ENCODE peak calls at places on chromosome 4, in six cellular contexts. V is mammary epithelial cell, O is neural progenitor cell, S is HCT116, H is HepG2, I is GM23338. L is an unnamed sample.

GRCh38 chr4:128553665-128554515 is 255.6 kb upstream of the JADE1 start:
- DNase-seq in V (no peak), O (no peak), S (no peak), H (no peak), I (no peak), L (no peak)

GRCh38 chr4:153962311-153963039 is 173.6 kb upstream of the SFRP2 start:
- DNase-seq in V (no peak), O (no peak), S (no peak), H (no peak), I (no peak), L (no peak)

GRCh38 chr4:24278693-24279092 is 305.7 kb downstream of the DHX15 start:
- DNase-seq in V (no peak), O (no peak), S (no peak), H (no peak), I (no peak), L (no peak)

GRCh38 chr4:98261291-98262271 is at the start of gene RAP1GDS1:
- DNase-seq in V (peak; percentile 71), O (peak; percentile 39), S (peak; percentile 22), H (peak; percentile 50), I (peak; percentile 28), L (peak; percentile 90)

GRCh38 chr4:153154010-153154975 is 50.0 kb upstream of the TRIM2 start:
- DNase-seq in V (peak; percentile 47), O (no peak), S (no peak), H (no peak), I (no peak), L (peak; percentile 60)

GRCh38 chr4:137451150-137451850 is 81.0 kb downstream of the PCDH18 start:
- DNase-seq in V (no peak), O (no peak), S (no peak), H (no peak), I (peak; percentile 84), L (no peak)

GRCh38 chr4:133997440-133997839 is 204.1 kb downstream of the PABPC4L start:
- DNase-seq in V (no peak), O (no peak), S (no peak), H (no peak), I (no peak), L (peak; percentile 5)

GRCh38 chr4:4269326-4269725 is 20.6 kb downstream of the LYAR start:
- DNase-seq in V (no peak), O (no peak), S (no peak), H (no peak), I (no peak), L (no peak)

DNA sequence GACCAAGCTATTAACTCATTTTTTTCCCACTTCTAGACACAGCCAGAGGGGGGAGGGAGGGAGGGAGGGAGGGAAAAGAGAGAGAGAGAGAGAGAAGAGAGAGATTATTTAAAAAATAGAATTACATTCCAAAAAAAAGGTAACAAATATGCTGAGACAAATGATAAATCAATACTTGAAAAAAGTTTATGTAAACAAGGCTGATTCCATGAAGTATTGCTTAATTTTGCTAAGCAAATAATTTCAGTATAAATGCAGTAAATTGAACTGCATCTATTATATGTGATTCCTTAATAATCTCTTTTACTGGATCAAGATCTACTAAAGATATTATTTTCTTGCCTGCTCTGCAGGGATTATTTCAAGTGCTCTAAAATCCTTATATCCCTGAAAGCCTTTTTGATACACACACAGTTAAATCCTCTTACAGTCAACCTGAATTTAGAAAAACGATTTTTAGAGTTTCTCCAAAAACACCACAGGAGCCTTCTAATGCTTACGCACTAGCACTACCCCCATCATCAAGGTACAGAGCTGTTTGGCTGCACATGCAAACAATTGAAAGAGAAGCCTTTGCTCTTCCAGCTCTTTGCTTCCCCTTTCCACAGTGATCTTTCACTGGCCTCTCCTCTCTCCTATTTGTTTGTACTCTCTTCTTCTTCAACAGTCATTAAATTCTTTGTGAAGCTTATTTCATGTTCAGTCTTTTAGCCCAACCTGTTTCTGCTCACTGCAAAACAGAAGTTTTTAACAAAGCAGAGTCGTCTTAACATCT is 426.3 kb upstream of the FAM241A start:
- DNase-seq in V (no peak), O (peak; percentile 26), S (no peak), H (no peak), I (no peak), L (no peak)
- H2AFZ ChIP-seq in V (no peak overlapping the region), O (peak overlapping the region; percentile 98), S (no peak overlapping the region), H (no peak overlapping the region), I (peak overlapping the region; percentile 83), L (peak overlapping the region; percentile 22)

GRCh38 chr4:42398448-42399355 is 1.4 kb downstream of the SHISA3 start:
- DNase-seq in V (no peak), O (peak; percentile 84), S (no peak), H (no peak), I (peak; percentile 73), L (no peak)

GRCh38 chr4:42397256-42397634 is at the start of gene SHISA3:
- DNase-seq in V (no peak), O (peak; percentile 69), S (no peak), H (no peak), I (peak; percentile 84), L (peak; percentile 38)

GRCh38 chr4:42397635-42398447 is 553 bp downstream of the SHISA3 start:
- DNase-seq in V (peak; percentile 25), O (peak; percentile 77), S (no peak), H (no peak), I (peak; percentile 75), L (peak; percentile 36)

GRCh38 chr4:42395595-42395994 is 1.7 kb upstream of the SHISA3 start:
- DNase-seq in V (no peak), O (no peak), S (no peak), H (no peak), I (no peak), L (no peak)

GRCh38 chr4:42396361-42397255 is 680 bp upstream of the SHISA3 start:
- DNase-seq in V (no peak), O (peak; percentile 49), S (no peak), H (no peak), I (peak; percentile 46), L (peak; percentile 10)
- TF ChIP-seq EZH2 in V (peak; percentile 95), O (peak; percentile 82), S (no peak), H (peak; percentile 49), I (peak; percentile 66), L (no peak)

GRCh38 chr4:139954512-139954911 is 199.5 kb downstream of the MAML3 start:
- DNase-seq in V (no peak), O (no peak), S (no peak), H (no peak), I (no peak), L (no peak)

GRCh38 chr4:139951051-139951450 is 202.9 kb downstream of the MAML3 start:
- DNase-seq in V (peak; percentile 87), O (no peak), S (no peak), H (no peak), I (no peak), L (peak; percentile 61)

GRCh38 chr4:139955600-139955999 is 198.4 kb downstream of the MAML3 start:
- DNase-seq in V (no peak), O (no peak), S (no peak), H (no peak), I (peak; percentile 21), L (no peak)

DNA sequence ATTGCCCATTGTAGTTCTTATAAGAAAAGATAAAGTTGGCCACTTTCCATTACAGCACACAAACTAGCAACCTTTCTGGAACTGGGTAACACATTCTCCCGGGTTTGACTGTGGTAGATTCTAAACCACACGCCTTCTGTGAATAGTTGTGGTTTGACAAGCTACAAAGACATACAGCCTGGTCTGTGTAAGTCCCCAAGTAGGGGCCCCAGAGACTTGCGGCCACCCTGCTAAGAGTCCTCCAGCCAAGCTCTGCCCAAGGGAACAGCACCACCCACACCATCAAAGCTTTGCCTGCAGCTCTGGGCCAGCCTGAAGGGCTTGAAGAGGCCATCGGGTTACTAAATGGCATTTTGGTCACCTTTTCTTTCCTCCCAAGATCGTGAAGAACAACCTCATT is 203.4 kb downstream of the MAML3 start:
- DNase-seq in V (peak; percentile 51), O (no peak), S (no peak), H (no peak), I (no peak), L (peak; percentile 51)
- H3K27ac ChIP-seq in V (no peak overlapping the region), O (no peak overlapping the region), S (no peak overlapping the region), H (no peak overlapping the region), I (no peak overlapping the region), L (no peak overlapping the region)

GRCh38 chr4:40194602-40195161 is 2.1 kb upstream of the RHOH start:
- DNase-seq in V (no peak), O (no peak), S (no peak), H (peak; percentile 36), I (no peak), L (no peak)

GRCh38 chr4:40196260-40196659 is 571 bp upstream of the RHOH start:
- DNase-seq in V (no peak), O (no peak), S (no peak), H (no peak), I (peak; percentile 49), L (no peak)

GRCh38 chr4:40197879-40198689 is 1.3 kb downstream of the RHOH start:
- DNase-seq in V (no peak), O (no peak), S (no peak), H (no peak), I (no peak), L (no peak)

GRCh38 chr4:40195182-40196177 is 1.4 kb upstream of the RHOH start:
- DNase-seq in V (no peak), O (no peak), S (no peak), H (no peak), I (no peak), L (no peak)

GRCh38 chr4:40196724-40197281 is at the start of gene RHOH:
- DNase-seq in V (no peak), O (peak; percentile 71), S (no peak), H (no peak), I (peak; percentile 52), L (no peak)
- H2AFZ ChIP-seq in V (no peak within 1 kb of the TSS), O (peak within 1 kb of the TSS; percentile 69), S (no peak within 1 kb of the TSS), H (no peak within 1 kb of the TSS), I (peak within 1 kb of the TSS; percentile 54), L (no peak within 1 kb of the TSS)

DNA sequence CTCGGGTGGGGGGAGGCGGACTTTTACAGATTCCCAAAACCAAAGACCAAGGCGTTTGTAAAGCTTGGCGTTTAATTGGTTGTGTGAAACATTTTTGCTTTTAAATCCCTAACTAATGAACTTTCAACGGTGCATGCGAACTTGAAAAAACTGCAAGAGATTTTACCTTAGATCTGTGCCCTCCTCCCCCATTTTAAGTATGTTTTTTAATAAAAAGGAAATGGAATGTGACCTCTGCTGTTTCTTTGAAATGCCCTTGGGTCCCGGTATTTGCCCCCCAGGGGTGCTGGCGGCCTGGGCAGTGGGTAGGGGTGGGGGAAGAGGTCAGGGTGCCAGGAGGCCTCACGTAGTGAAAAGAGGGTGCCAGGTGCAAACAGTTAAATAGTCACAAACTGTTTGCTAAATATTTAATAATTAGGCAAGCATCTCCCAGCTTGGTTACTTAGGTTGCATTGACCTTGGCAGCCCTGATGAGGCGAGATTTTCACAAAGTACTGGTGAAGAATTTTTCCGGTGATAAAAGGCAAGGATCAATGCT is 209.8 kb downstream of the NWD2 start:
- DNase-seq in V (no peak), O (no peak), S (no peak), H (no peak), I (no peak), L (no peak)
- TF ChIP-seq EZH2 in V (no peak), O (peak; percentile 20), S (no peak), H (no peak), I (no peak), L (peak; percentile 60)